ENCODE peak calls at places on chromosomes 12 and 14, in nine cellular contexts. L, I, Z, J, G, O, C, Q and Y are unnamed samples.

GRCh38 chr14:48125654-48126053 is 450.2 kb upstream of the MDGA2 start:
- DNase-seq in G (no peak), L (no peak), C (no peak), Z (no peak), O (no peak), J (no peak), I (peak; percentile 25), Q (no peak), Y (no peak)

GRCh38 chr12:95700316-95700785 is 90.2 kb downstream of the NTN4 start:
- DNase-seq in G (peak; percentile 89), J (no peak), O (no peak), L (peak; percentile 74), C (no peak), Z (peak; percentile 42), Q (peak; percentile 33), I (no peak), Y (no peak)

GRCh38 chr14:96253140-96253539 is 2.9 kb upstream of the BDKRB1 start:
- DNase-seq in O (no peak), J (no peak), Q (peak; percentile 69), L (peak; percentile 92), G (peak; percentile 98), C (no peak), Z (peak; percentile 93), I (no peak), Y (no peak)

GRCh38 chr12:124947561-124948398 is 33.3 kb upstream of the UBC start:
- DNase-seq in L (no peak), G (no peak), J (no peak), Q (no peak), O (no peak), I (no peak), Z (no peak), C (no peak), Y (no peak)

GRCh38 chr12:8449293-8449944 is 6.3 kb upstream of the CLEC6A start:
- DNase-seq in Z (no peak), L (no peak), G (no peak), O (no peak), C (no peak), Q (no peak), I (no peak), J (no peak), Y (no peak)

GRCh38 chr14:102215071-102215470 is 75.4 kb downstream of the WDR20 start:
- DNase-seq in J (no peak), G (peak; percentile 84), Z (peak; percentile 33), Q (no peak), L (peak; percentile 78), I (no peak), C (peak; percentile 38), O (no peak), Y (no peak)

GRCh38 chr14:58166005-58166983 is 14.3 kb upstream of the ARMH4 start:
- DNase-seq in J (peak; percentile 18), Z (peak; percentile 48), L (peak; percentile 89), O (peak; percentile 82), C (peak; percentile 90), I (peak; percentile 65), G (peak; percentile 78), Q (peak; percentile 79), Y (peak; percentile 43)

GRCh38 chr12:53866727-53867126 is 71.9 kb upstream of the HOXC13 start:
- DNase-seq in Z (no peak), L (no peak), C (no peak), O (no peak), J (no peak), G (no peak), I (no peak), Q (no peak), Y (no peak)

GRCh38 chr14:68506021-68506644 is 286.7 kb downstream of the ZFP36L1 start:
- DNase-seq in Q (no peak), J (no peak), Z (no peak), L (peak; percentile 50), I (no peak), O (no peak), C (peak; percentile 69), G (peak; percentile 73), Y (no peak)

GRCh38 chr12:10354071-10354470 is 35.8 kb downstream of the KLRK1 start:
- DNase-seq in G (no peak), O (no peak), J (no peak), L (no peak), Z (no peak), C (no peak), Q (no peak), I (no peak), Y (no peak)

GRCh38 chr12:120181991-120182631 is 12.4 kb downstream of the GCN1 start:
- DNase-seq in J (no peak), G (peak; percentile 74), Q (no peak), I (no peak), Z (no peak), C (no peak), L (peak; percentile 62), O (no peak), Y (no peak)

GRCh38 chr12:56593909-56594621 is 36.1 kb downstream of the BAZ2A start:
- DNase-seq in Q (peak; percentile 75), C (peak; percentile 68), Z (peak; percentile 55), L (peak; percentile 83), I (no peak), O (peak; percentile 76), J (peak; percentile 35), G (peak; percentile 81), Y (peak; percentile 38)

GRCh38 chr12:26651566-26652188 is 181.3 kb downstream of the ITPR2 start:
- DNase-seq in O (no peak), J (no peak), I (no peak), G (peak; percentile 88), Z (peak; percentile 60), C (no peak), L (peak; percentile 83), Q (peak; percentile 69), Y (no peak)

GRCh38 chr14:100679707-100680438 is 46.8 kb upstream of the DLK1 start:
- DNase-seq in C (no peak), J (no peak), O (no peak), I (no peak), G (peak; percentile 73), L (peak; percentile 82), Z (peak; percentile 27), Q (no peak), Y (no peak)

GRCh38 chr12:45273717-45274271 is 57.9 kb downstream of the ANO6 start:
- DNase-seq in C (no peak), J (no peak), G (peak; percentile 98), O (no peak), Q (peak; percentile 91), Z (peak; percentile 81), I (no peak), L (peak; percentile 96), Y (no peak)

GRCh38 chr14:24113801-24114535 is 609 bp upstream of the DCAF11 start:
- DNase-seq in O (no peak), G (peak; percentile 87), C (peak; percentile 95), I (peak; percentile 90), Z (peak; percentile 59), Q (peak; percentile 92), L (peak; percentile 85), J (no peak), Y (peak; percentile 54)

GRCh38 chr12:43294881-43295280 is 257.1 kb downstream of the ADAMTS20 start:
- DNase-seq in C (no peak), I (no peak), Q (no peak), Z (no peak), O (no peak), G (no peak), L (no peak), J (no peak), Y (no peak)

GRCh38 chr12:124441443-124442190 is 125.8 kb downstream of the NCOR2 start:
- DNase-seq in O (no peak), Z (peak; percentile 72), Q (no peak), I (no peak), C (no peak), G (peak; percentile 92), L (peak; percentile 94), J (no peak), Y (no peak)

GRCh38 chr12:130439250-130439649 is 101.6 kb downstream of the PIWIL1 start:
- DNase-seq in L (no peak), Q (no peak), O (no peak), J (no peak), C (peak; percentile 8), I (no peak), G (no peak), Z (no peak), Y (no peak)

GRCh38 chr12:130444081-130444480 is 106.4 kb downstream of the PIWIL1 start:
- DNase-seq in I (no peak), Q (no peak), C (no peak), Z (no peak), O (no peak), G (no peak), J (no peak), L (no peak), Y (no peak)

GRCh38 chr12:130440411-130441080 is 102.9 kb downstream of the PIWIL1 start:
- DNase-seq in Q (no peak), Z (no peak), J (no peak), G (no peak), C (peak; percentile 34), I (no peak), O (no peak), L (no peak), Y (no peak)

GRCh38 chr12:130444986-130445385 is 107.3 kb downstream of the PIWIL1 start:
- DNase-seq in G (no peak), J (no peak), Q (no peak), Z (no peak), L (no peak), O (no peak), C (no peak), I (no peak), Y (no peak)

GRCh38 chr12:130441771-130442760 is 104.4 kb downstream of the PIWIL1 start:
- DNase-seq in Z (no peak), G (no peak), I (no peak), L (no peak), O (no peak), J (no peak), C (no peak), Q (no peak), Y (no peak)
- H3K9me3 ChIP-seq in Z (peaks cover 85% of the 10 kb centered on the region), G (peaks cover 41% of the 10 kb centered on the region), I (no peaks in the 10 kb centered on the region), L (no peaks in the 10 kb centered on the region), O (no peaks in the 10 kb centered on the region), J (no peaks in the 10 kb centered on the region), C (no peaks in the 10 kb centered on the region), Q (no peaks in the 10 kb centered on the region), Y (no peaks in the 10 kb centered on the region)

DNA sequence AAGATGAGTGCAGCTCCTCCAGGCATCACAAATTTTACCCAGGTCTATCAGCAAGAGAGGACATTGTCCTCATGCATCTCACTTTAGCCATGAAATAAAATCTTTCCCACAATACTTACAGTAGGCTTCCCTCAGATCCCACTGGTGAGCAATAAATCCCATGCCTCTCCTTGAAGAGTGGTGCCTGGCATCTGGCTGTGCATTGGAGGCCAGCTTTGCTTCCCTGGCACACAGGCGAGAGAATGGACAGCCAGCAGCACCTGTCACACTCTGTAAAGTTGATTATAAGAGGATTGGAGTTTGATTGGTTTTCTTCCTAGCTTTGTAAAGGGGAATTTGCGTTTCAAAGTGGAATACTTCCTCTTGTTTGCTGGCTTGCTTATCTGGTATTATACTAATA is 1153.9 kb downstream of the AACS start:
- DNase-seq in G (no peak), Q (no peak), J (no peak), O (no peak), C (no peak), Z (no peak), I (no peak), L (no peak), Y (no peak)
- H3K9me3 ChIP-seq in G (peaks cover 22% of the 10 kb centered on the region), Q (no peaks in the 10 kb centered on the region), J (no peaks in the 10 kb centered on the region), O (no peaks in the 10 kb centered on the region), C (no peaks in the 10 kb centered on the region), Z (peaks cover 31% of the 10 kb centered on the region), I (no peaks in the 10 kb centered on the region), L (no peaks in the 10 kb centered on the region), Y (no peaks in the 10 kb centered on the region)

GRCh38 chr12:133057446-133057845 is 20.1 kb downstream of the ZNF84 start:
- DNase-seq in C (no peak), L (no peak), O (no peak), Q (peak; percentile 29), Z (no peak), G (peak; percentile 2), I (no peak), J (no peak), Y (no peak)
- H3K9me3 ChIP-seq in C (peaks cover 99% of the 10 kb centered on the region), L (peaks cover 48% of the 10 kb centered on the region), O (peaks cover 79% of the 10 kb centered on the region), Q (peaks cover 100% of the 10 kb centered on the region), Z (peaks cover 35% of the 10 kb centered on the region), G (peaks cover 76% of the 10 kb centered on the region), I (peaks cover 5% of the 10 kb centered on the region), J (peaks cover 46% of the 10 kb centered on the region), Y (peaks cover 77% of the 10 kb centered on the region)

GRCh38 chr14:77886010-77886409 is 86.1 kb downstream of the ADCK1 start:
- DNase-seq in O (no peak), Z (no peak), G (no peak), C (no peak), L (no peak), J (no peak), I (no peak), Q (no peak), Y (no peak)
- H3K9me3 ChIP-seq in O (no peaks in the 10 kb centered on the region), Z (peaks cover 3% of the 10 kb centered on the region), G (no peaks in the 10 kb centered on the region), C (no peaks in the 10 kb centered on the region), L (no peaks in the 10 kb centered on the region), J (no peaks in the 10 kb centered on the region), I (no peaks in the 10 kb centered on the region), Q (no peaks in the 10 kb centered on the region), Y (no peaks in the 10 kb centered on the region)